ENCODE peak calls at places on chromosome 17, in five cellular contexts. One of them, this sample, is unnamed.

GRCh38 chr17:80872999-80873951 is 118.4 kb upstream of the CHMP6 start:
- DNase-seq in iPS-NIHi11: peak; percentile 84
- DNase-seq in fibroblast of the conjunctiva: no peak
- DNase-seq in EL: peak; percentile 79
- DNase-seq in RPMI8226: no peak
- DNase-seq in this sample: no peak

GRCh38 chr17:21171309-21171922 is 42.5 kb downstream of the TMEM11 start:
- DNase-seq in fibroblast of the conjunctiva: no peak
- DNase-seq in RPMI8226: no peak
- DNase-seq in iPS-NIHi11: no peak
- DNase-seq in EL: no peak
- DNase-seq in this sample: no peak

GRCh38 chr17:38729886-38730525 is at the start of gene CISD3:
- DNase-seq in iPS-NIHi11: peak; percentile 94
- DNase-seq in fibroblast of the conjunctiva: peak; percentile 72
- DNase-seq in RPMI8226: peak; percentile 95
- DNase-seq in EL: peak; percentile 88
- DNase-seq in this sample: peak; percentile 72

GRCh38 chr17:60941028-60941427 is 263.4 kb downstream of the BCAS3 start:
- DNase-seq in EL: peak; percentile 86
- DNase-seq in RPMI8226: no peak
- DNase-seq in iPS-NIHi11: no peak
- DNase-seq in fibroblast of the conjunctiva: peak; percentile 9
- DNase-seq in this sample: no peak

GRCh38 chr17:43021739-43022512 is at the start of gene VAT1:
- DNase-seq in RPMI8226: peak; percentile 82
- DNase-seq in fibroblast of the conjunctiva: no peak
- DNase-seq in EL: peak; percentile 79
- DNase-seq in iPS-NIHi11: peak; percentile 84
- DNase-seq in this sample: peak; percentile 56

GRCh38 chr17:6576038-6576437 is 19.7 kb upstream of the PITPNM3 start:
- DNase-seq in fibroblast of the conjunctiva: no peak
- DNase-seq in EL: no peak
- DNase-seq in RPMI8226: no peak
- DNase-seq in iPS-NIHi11: no peak
- DNase-seq in this sample: no peak

GRCh38 chr17:76556759-76557367 is 17.0 kb downstream of the PRCD start:
- DNase-seq in fibroblast of the conjunctiva: no peak
- DNase-seq in EL: peak; percentile 38
- DNase-seq in RPMI8226: peak; percentile 54
- DNase-seq in iPS-NIHi11: no peak
- DNase-seq in this sample: no peak

GRCh38 chr17:49964539-49965521 is 4.2 kb upstream of the DLX4 start:
- DNase-seq in fibroblast of the conjunctiva: no peak
- DNase-seq in iPS-NIHi11: no peak
- DNase-seq in RPMI8226: no peak
- DNase-seq in EL: no peak
- DNase-seq in this sample: no peak

GRCh38 chr17:40181205-40181604 is 3.9 kb downstream of the RAPGEFL1 start:
- DNase-seq in EL: no peak
- DNase-seq in RPMI8226: no peak
- DNase-seq in iPS-NIHi11: no peak
- DNase-seq in fibroblast of the conjunctiva: no peak
- DNase-seq in this sample: no peak

GRCh38 chr17:16273499-16273898 is 56.5 kb downstream of the PIGL start:
- DNase-seq in fibroblast of the conjunctiva: no peak
- DNase-seq in iPS-NIHi11: no peak
- DNase-seq in EL: peak; percentile 48
- DNase-seq in RPMI8226: no peak
- DNase-seq in this sample: no peak

GRCh38 chr17:66667491-66668030 is 167.4 kb upstream of the CACNG5 start:
- DNase-seq in iPS-NIHi11: no peak
- DNase-seq in RPMI8226: no peak
- DNase-seq in EL: no peak
- DNase-seq in fibroblast of the conjunctiva: no peak
- DNase-seq in this sample: no peak

GRCh38 chr17:33989357-33990148 is 265.5 kb upstream of the CCL2 start:
- DNase-seq in iPS-NIHi11: no peak
- DNase-seq in RPMI8226: no peak
- DNase-seq in fibroblast of the conjunctiva: no peak
- DNase-seq in EL: no peak
- DNase-seq in this sample: no peak

GRCh38 chr17:31508310-31509094 is 117.0 kb downstream of the RAB11FIP4 start:
- DNase-seq in EL: no peak
- DNase-seq in iPS-NIHi11: no peak
- DNase-seq in RPMI8226: no peak
- DNase-seq in fibroblast of the conjunctiva: no peak
- DNase-seq in this sample: no peak

GRCh38 chr17:8243827-8244226 is 4.0 kb downstream of the CTC1 start:
- DNase-seq in fibroblast of the conjunctiva: no peak
- DNase-seq in RPMI8226: peak; percentile 11
- DNase-seq in iPS-NIHi11: no peak
- DNase-seq in EL: no peak
- DNase-seq in this sample: no peak

GRCh38 chr17:18040287-18040858 is 1.2 kb downstream of the GID4 start:
- DNase-seq in iPS-NIHi11: no peak
- DNase-seq in EL: peak; percentile 11
- DNase-seq in fibroblast of the conjunctiva: no peak
- DNase-seq in RPMI8226: no peak
- DNase-seq in this sample: no peak

GRCh38 chr17:80446645-80447405 is 29.6 kb downstream of the NPTX1 start:
- DNase-seq in fibroblast of the conjunctiva: no peak
- DNase-seq in EL: peak; percentile 40
- DNase-seq in iPS-NIHi11: no peak
- DNase-seq in RPMI8226: no peak
- DNase-seq in this sample: no peak

GRCh38 chr17:8072727-8073461 is 14.6 kb downstream of the ALOX12B start:
- DNase-seq in EL: no peak
- DNase-seq in iPS-NIHi11: no peak
- DNase-seq in RPMI8226: no peak
- DNase-seq in fibroblast of the conjunctiva: no peak
- DNase-seq in this sample: no peak

GRCh38 chr17:67855504-67856324 is 30.4 kb downstream of the BPTF start:
- DNase-seq in EL: no peak
- DNase-seq in RPMI8226: no peak
- DNase-seq in iPS-NIHi11: no peak
- DNase-seq in fibroblast of the conjunctiva: no peak
- DNase-seq in this sample: no peak

GRCh38 chr17:40176409-40177110 is 710 bp upstream of the RAPGEFL1 start:
- DNase-seq in fibroblast of the conjunctiva: no peak
- DNase-seq in iPS-NIHi11: no peak
- DNase-seq in EL: no peak
- DNase-seq in RPMI8226: no peak
- DNase-seq in this sample: no peak

GRCh38 chr17:6187836-6188235 is 117.7 kb downstream of the WSCD1 start:
- DNase-seq in EL: no peak
- DNase-seq in RPMI8226: no peak
- DNase-seq in iPS-NIHi11: no peak
- DNase-seq in fibroblast of the conjunctiva: no peak
- DNase-seq in this sample: no peak

GRCh38 chr17:75074532-75074931 is 13.2 kb upstream of the SLC16A5 start:
- DNase-seq in fibroblast of the conjunctiva: no peak
- DNase-seq in RPMI8226: no peak
- DNase-seq in iPS-NIHi11: no peak
- DNase-seq in EL: no peak
- DNase-seq in this sample: no peak

GRCh38 chr17:41814195-41814594 is 1.4 kb downstream of the FKBP10 start:
- DNase-seq in iPS-NIHi11: no peak
- DNase-seq in EL: peak; percentile 39
- DNase-seq in RPMI8226: no peak
- DNase-seq in fibroblast of the conjunctiva: no peak
- DNase-seq in this sample: no peak

GRCh38 chr17:47811709-47812108 is 9.9 kb downstream of the OSBPL7 start:
- DNase-seq in iPS-NIHi11: no peak
- DNase-seq in RPMI8226: no peak
- DNase-seq in EL: no peak
- DNase-seq in fibroblast of the conjunctiva: no peak
- DNase-seq in this sample: no peak

GRCh38 chr17:14672830-14673229 is 371.9 kb downstream of the HS3ST3B1 start:
- DNase-seq in iPS-NIHi11: no peak
- DNase-seq in fibroblast of the conjunctiva: peak; percentile 31
- DNase-seq in EL: peak; percentile 56
- DNase-seq in RPMI8226: no peak
- DNase-seq in this sample: no peak

GRCh38 chr17:55067697-55068439 is 99.3 kb downstream of the STXBP4 start:
- DNase-seq in fibroblast of the conjunctiva: no peak
- DNase-seq in RPMI8226: no peak
- DNase-seq in iPS-NIHi11: no peak
- DNase-seq in EL: peak; percentile 28
- DNase-seq in this sample: no peak

GRCh38 chr17:79974786-79975497 is 60.7 kb downstream of the TBC1D16 start:
- DNase-seq in EL: no peak
- DNase-seq in RPMI8226: peak; percentile 48
- DNase-seq in iPS-NIHi11: peak; percentile 71
- DNase-seq in fibroblast of the conjunctiva: no peak
- DNase-seq in this sample: no peak

GRCh38 chr17:9912146-9913099 is 7.4 kb upstream of the RCVRN start:
- DNase-seq in fibroblast of the conjunctiva: no peak
- DNase-seq in EL: no peak
- DNase-seq in RPMI8226: no peak
- DNase-seq in iPS-NIHi11: no peak
- DNase-seq in this sample: no peak

GRCh38 chr17:48597775-48598631 is 4.4 kb upstream of the HOXB5 start:
- DNase-seq in RPMI8226: peak; percentile 62
- DNase-seq in iPS-NIHi11: peak; percentile 53
- DNase-seq in fibroblast of the conjunctiva: no peak
- DNase-seq in EL: no peak
- DNase-seq in this sample: peak; percentile 76

GRCh38 chr17:9226794-9227135 is 205.5 kb downstream of the NTN1 start:
- DNase-seq in fibroblast of the conjunctiva: no peak
- DNase-seq in iPS-NIHi11: peak; percentile 55
- DNase-seq in RPMI8226: peak; percentile 33
- DNase-seq in EL: no peak
- DNase-seq in this sample: no peak

GRCh38 chr17:38463451-38463858 is 35.2 kb downstream of the ARHGAP23 start:
- DNase-seq in iPS-NIHi11: no peak
- DNase-seq in fibroblast of the conjunctiva: no peak
- DNase-seq in EL: no peak
- DNase-seq in RPMI8226: no peak
- DNase-seq in this sample: no peak

GRCh38 chr17:61221181-61221580 is 178.5 kb upstream of the TBX2 start:
- DNase-seq in EL: no peak
- DNase-seq in fibroblast of the conjunctiva: no peak
- DNase-seq in iPS-NIHi11: no peak
- DNase-seq in RPMI8226: no peak
- DNase-seq in this sample: no peak

GRCh38 chr17:75346906-75347305 is 57.7 kb upstream of the SLC25A19 start:
- DNase-seq in fibroblast of the conjunctiva: no peak
- DNase-seq in RPMI8226: no peak
- DNase-seq in iPS-NIHi11: no peak
- DNase-seq in EL: peak; percentile 25
- DNase-seq in this sample: no peak

GRCh38 chr17:50270430-50271172 is 3.7 kb upstream of the TMEM92 start:
- DNase-seq in fibroblast of the conjunctiva: peak; percentile 57
- DNase-seq in EL: peak; percentile 87
- DNase-seq in iPS-NIHi11: peak; percentile 43
- DNase-seq in RPMI8226: no peak
- DNase-seq in this sample: no peak

GRCh38 chr17:35740997-35741931 is 9.8 kb downstream of the RASL10B start:
- DNase-seq in RPMI8226: no peak
- DNase-seq in fibroblast of the conjunctiva: no peak
- DNase-seq in EL: no peak
- DNase-seq in iPS-NIHi11: peak; percentile 82
- DNase-seq in this sample: no peak

This sample was measured in NCI-H1092.